ENCODE peak calls at places on chromosome 15, in six cellular contexts. P is upper lobe of left lung, U is spleen, E is A549, C is adrenal gland, R is body of pancreas. G is an unnamed sample.

GRCh38 chr15:78075490-78076230 is 1.9 kb downstream of the TBC1D2B start:
- DNase-seq in P (peak), U (no peak), E (peak), C (peak), R (peak), G (no peak)

GRCh38 chr15:68042855-68043222 is 11.3 kb upstream of the PIAS1 start:
- DNase-seq in P (no peak), U (no peak), E (no peak), C (no peak), R (no peak), G (no peak)

GRCh38 chr15:89364341-89364740 is 29.7 kb upstream of the POLG start:
- DNase-seq in P (peak), U (peak), E (no peak), C (peak), R (peak), G (no peak)

GRCh38 chr15:74783808-74784175 is 1.9 kb downstream of the CSK start:
- DNase-seq in P (no peak), U (peak), E (no peak), C (no peak), R (no peak), G (no peak)

GRCh38 chr15:28182216-28182615 is 83.1 kb upstream of the OCA2 start:
- DNase-seq in P (no peak), U (no peak), E (no peak), C (no peak), R (peak), G (no peak)

GRCh38 chr15:38084289-38084688 is 149.8 kb downstream of the TMCO5A start:
- DNase-seq in P (no peak), U (no peak), E (no peak), C (no peak), R (no peak), G (no peak)

GRCh38 chr15:71800835-71801745 is 9.3 kb upstream of the NR2E3 start:
- DNase-seq in P (peak), U (no peak), E (peak), C (peak), R (peak), G (peak)

GRCh38 chr15:37134699-37135131 is 34.4 kb upstream of the MEIS2 start:
- DNase-seq in P (no peak), U (no peak), E (peak), C (peak), R (peak), G (no peak)

GRCh38 chr15:100338247-100338646 is 3.5 kb downstream of the ADAMTS17 start:
- DNase-seq in P (no peak), U (no peak), E (no peak), C (no peak), R (no peak), G (no peak)

GRCh38 chr15:29109762-29110161 is 159.9 kb downstream of the NSMCE3 start:
- DNase-seq in P (no peak), U (no peak), E (no peak), C (no peak), R (no peak), G (no peak)

GRCh38 chr15:84985158-84985557 is 3.5 kb downstream of the PDE8A start:
- DNase-seq in P (no peak), U (no peak), E (no peak), C (no peak), R (no peak), G (no peak)

GRCh38 chr15:80242132-80242769 is 9.8 kb downstream of the CTXND1 start:
- DNase-seq in P (no peak), U (no peak), E (peak), C (no peak), R (peak), G (no peak)

GRCh38 chr15:78990278-78990677 is 45.4 kb upstream of the CTSH start:
- DNase-seq in P (no peak), U (peak), E (no peak), C (no peak), R (no peak), G (no peak)

GRCh38 chr15:30990451-30991300 is 752 bp downstream of the MTMR10 start:
- DNase-seq in P (no peak), U (no peak), E (no peak), C (no peak), R (no peak), G (no peak)

GRCh38 chr15:68441045-68441743 is 9.2 kb upstream of the ITGA11 start:
- DNase-seq in P (no peak), U (no peak), E (no peak), C (no peak), R (no peak), G (no peak)

GRCh38 chr15:33737687-33738606 is 230.3 kb upstream of the CHRM5 start:
- DNase-seq in P (no peak), U (no peak), E (peak), C (no peak), R (peak), G (no peak)

GRCh38 chr15:60020736-60021135 is 16.6 kb downstream of the FOXB1 start:
- DNase-seq in P (no peak), U (no peak), E (no peak), C (no peak), R (no peak), G (no peak)

GRCh38 chr15:67967871-67968423 is 86.2 kb upstream of the PIAS1 start:
- DNase-seq in P (peak), U (peak), E (no peak), C (peak), R (peak), G (peak)

GRCh38 chr15:48354694-48355303 is 23.6 kb downstream of the DUT start:
- DNase-seq in P (no peak), U (no peak), E (no peak), C (no peak), R (no peak), G (no peak)

GRCh38 chr15:42548258-42549051 is at the start of the genes HAUS2 and LRRC57:
- DNase-seq in P (peak), U (peak), E (peak), C (peak), R (peak), G (peak)
- TF ChIP-seq POLR2A in P (no peak), U (no peak), E (peak), C (peak), R (peak), G (peak)

GRCh38 chr15:52023169-52023922 is 4.3 kb downstream of the MAPK6 start:
- DNase-seq in P (no peak), U (no peak), E (peak), C (no peak), R (no peak), G (no peak)

GRCh38 chr15:52019394-52020252 is 604 bp downstream of the MAPK6 start:
- DNase-seq in P (peak), U (peak), E (peak), C (peak), R (peak), G (peak)

GRCh38 chr15:52021892-52022540 is 3.0 kb downstream of the MAPK6 start:
- DNase-seq in P (no peak), U (no peak), E (no peak), C (no peak), R (no peak), G (no peak)

GRCh38 chr15:52020253-52021085 is 1.4 kb downstream of the MAPK6 start:
- DNase-seq in P (no peak), U (no peak), E (no peak), C (no peak), R (no peak), G (no peak)

GRCh38 chr15:52021128-52021671 is 2.2 kb downstream of the MAPK6 start:
- DNase-seq in P (peak), U (no peak), E (peak), C (peak), R (peak), G (no peak)
- TF ChIP-seq POLR2A in P (no peak), U (no peak), E (no peak), C (no peak), R (no peak), G (peak)

GRCh38 chr15:62389887-62390792 is 225.1 kb upstream of the C2CD4B start:
- DNase-seq in P (peak), U (peak), E (peak), C (peak), R (peak), G (peak)
- TF ChIP-seq POLR2A in P (no peak), U (no peak), E (peak), C (peak), R (peak), G (peak)

DNA sequence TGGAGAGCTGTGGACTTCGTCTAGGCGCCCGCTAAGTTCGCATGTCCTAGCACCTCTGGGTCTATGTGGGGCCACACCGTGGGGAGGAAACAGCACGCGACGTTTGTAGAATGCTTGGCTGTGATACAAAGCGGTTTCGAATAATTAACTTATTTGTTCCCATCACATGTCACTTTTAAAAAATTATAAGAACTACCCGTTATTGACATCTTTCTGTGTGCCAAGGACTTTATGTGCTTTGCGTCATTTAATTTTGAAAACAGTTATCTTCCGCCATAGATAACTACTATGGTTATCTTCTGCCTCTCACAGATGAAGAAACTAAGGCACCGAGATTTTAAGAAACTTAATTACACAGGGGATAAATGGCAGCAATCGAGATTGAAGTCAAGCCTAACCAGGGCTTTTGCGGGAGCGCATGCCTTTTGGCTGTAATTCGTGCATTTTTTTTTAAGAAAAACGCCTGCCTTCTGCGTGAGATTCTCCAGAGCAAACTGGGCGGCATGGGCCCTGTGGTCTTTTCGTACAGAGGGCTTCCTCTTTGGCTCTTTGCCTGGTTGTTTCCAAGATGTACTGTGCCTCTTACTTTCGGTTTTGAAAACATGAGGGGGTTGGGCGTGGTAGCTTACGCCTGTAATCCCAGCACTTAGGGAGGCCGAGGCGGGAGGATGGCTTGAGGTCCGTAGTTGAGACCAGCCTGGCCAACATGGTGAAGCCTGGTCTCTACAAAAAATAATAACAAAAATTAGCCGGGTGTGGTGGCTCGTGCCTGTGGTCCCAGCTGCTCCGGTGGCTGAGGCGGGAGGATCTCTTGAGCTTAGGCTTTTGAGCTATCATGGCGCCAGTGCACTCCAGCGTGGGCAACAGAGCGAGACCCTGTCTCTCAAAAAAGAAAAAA is 1.0 kb downstream of the B2M start:
- DNase-seq in P (peak), U (peak), E (peak), C (peak), R (peak), G (no peak)
- TF ChIP-seq POLR2A in P (no peak), U (no peak), E (no peak), C (no peak), R (no peak), G (no peak)

GRCh38 chr15:91967935-91968605 is 114.6 kb downstream of the SLCO3A1 start:
- DNase-seq in P (no peak), U (no peak), E (no peak), C (no peak), R (no peak), G (no peak)

GRCh38 chr15:91968610-91969009 is 115.1 kb downstream of the SLCO3A1 start:
- DNase-seq in P (no peak), U (no peak), E (no peak), C (no peak), R (no peak), G (no peak)

GRCh38 chr15:91963051-91963450 is 109.5 kb downstream of the SLCO3A1 start:
- DNase-seq in P (no peak), U (no peak), E (no peak), C (no peak), R (no peak), G (no peak)

GRCh38 chr15:91965501-91966180 is 112.1 kb downstream of the SLCO3A1 start:
- DNase-seq in P (no peak), U (no peak), E (peak), C (peak), R (no peak), G (no peak)

GRCh38 chr15:91966181-91966552 is 112.7 kb downstream of the SLCO3A1 start:
- DNase-seq in P (no peak), U (no peak), E (no peak), C (no peak), R (no peak), G (no peak)
- TF ChIP-seq POLR2A in P (no peak), U (no peak), E (no peak), C (no peak), R (no peak), G (no peak)

GRCh38 chr15:64462492-64462891 is 2.1 kb downstream of the ZNF609 start:
- DNase-seq in P (no peak), U (no peak), E (no peak), C (no peak), R (no peak), G (no peak)

GRCh38 chr15:64460206-64460736 is at the start of gene ZNF609:
- DNase-seq in P (peak), U (peak), E (peak), C (peak), R (peak), G (peak)

GRCh38 chr15:64461577-64462162 is 1.3 kb downstream of the ZNF609 start:
- DNase-seq in P (peak), U (no peak), E (peak), C (peak), R (peak), G (no peak)

GRCh38 chr15:64459382-64459781 is 996 bp upstream of the ZNF609 start:
- DNase-seq in P (no peak), U (no peak), E (no peak), C (no peak), R (no peak), G (no peak)

GRCh38 chr15:64460737-64461576 is 579 bp downstream of the ZNF609 start:
- DNase-seq in P (peak), U (no peak), E (peak), C (peak), R (peak), G (peak)
- TF ChIP-seq POLR2A in P (no peak), U (no peak), E (no peak), C (peak), R (peak), G (peak)

G was measured in GM12891.